ENCODE peak calls at places on chromosomes 12 and 14, in seven cellular contexts. L is prostate gland, N is Peyer's patch, H is sigmoid colon, E is endothelial cell of umbilical vein, I is testis, G is vagina. Z is an unnamed sample.
A peak's percentile ranks its signal among the peaks of the same experiment; 100 is the strongest.

GRCh38 chr14:38039526-38039925 is 168.2 kb upstream of the SSTR1 start:
- DNase-seq in L (no peak), N (no peak), H (no peak), E (no peak), I (no peak), G (no peak), Z (no peak)

GRCh38 chr12:110244372-110244771 is 36.7 kb upstream of the ATP2A2 start:
- DNase-seq in L (no peak), N (no peak), H (no peak), E (no peak), I (no peak), G (no peak), Z (no peak)

GRCh38 chr12:131869871-131870418 is 24.5 kb upstream of the ULK1 start:
- DNase-seq in L (no peak), N (no peak), H (no peak), E (peak; percentile 25), I (no peak), G (no peak), Z (no peak)

GRCh38 chr12:114478891-114479290 is 72.9 kb upstream of the TBX5 start:
- DNase-seq in L (no peak), N (no peak), H (no peak), E (no peak), I (no peak), G (no peak), Z (no peak)

GRCh38 chr12:39235990-39236767 is 206.7 kb downstream of the KIF21A start:
- DNase-seq in L (no peak), N (no peak), H (no peak), E (peak; percentile 10), I (no peak), G (no peak), Z (no peak)

GRCh38 chr12:46126050-46126727 is 135.8 kb upstream of the SCAF11 start:
- DNase-seq in L (no peak), N (no peak), H (no peak), E (no peak), I (no peak), G (no peak), Z (no peak)

GRCh38 chr12:52244615-52244994 is 11.6 kb downstream of the KRT7 start:
- DNase-seq in L (no peak), N (no peak), H (peak; percentile 71), E (no peak), I (no peak), G (no peak), Z (no peak)

GRCh38 chr12:85309180-85309579 is 29.2 kb downstream of the ALX1 start:
- DNase-seq in L (no peak), N (no peak), H (no peak), E (no peak), I (no peak), G (no peak), Z (no peak)

GRCh38 chr12:132506730-132507538 is 17.0 kb downstream of the FBRSL1 start:
- DNase-seq in L (peak; percentile 74), N (peak; percentile 53), H (peak; percentile 88), E (peak; percentile 85), I (peak; percentile 96), G (no peak), Z (peak; percentile 31)

GRCh38 chr12:77833329-77833728 is 2.6 kb downstream of the NAV3 start:
- DNase-seq in L (no peak), N (no peak), H (no peak), E (no peak), I (peak; percentile 23), G (no peak), Z (no peak)

GRCh38 chr14:56579345-56580316 is at the start of gene TMEM260:
- DNase-seq in L (peak; percentile 72), N (peak; percentile 77), H (peak; percentile 88), E (peak; percentile 91), I (peak; percentile 91), G (no peak), Z (peak; percentile 91)
- TF ChIP-seq POLR2A in L (peak; percentile 38), N (peak; percentile 76), H (peak; percentile 29), E (peak; percentile 85), I (no peak), G (no peak), Z (peak; percentile 89)

DNA sequence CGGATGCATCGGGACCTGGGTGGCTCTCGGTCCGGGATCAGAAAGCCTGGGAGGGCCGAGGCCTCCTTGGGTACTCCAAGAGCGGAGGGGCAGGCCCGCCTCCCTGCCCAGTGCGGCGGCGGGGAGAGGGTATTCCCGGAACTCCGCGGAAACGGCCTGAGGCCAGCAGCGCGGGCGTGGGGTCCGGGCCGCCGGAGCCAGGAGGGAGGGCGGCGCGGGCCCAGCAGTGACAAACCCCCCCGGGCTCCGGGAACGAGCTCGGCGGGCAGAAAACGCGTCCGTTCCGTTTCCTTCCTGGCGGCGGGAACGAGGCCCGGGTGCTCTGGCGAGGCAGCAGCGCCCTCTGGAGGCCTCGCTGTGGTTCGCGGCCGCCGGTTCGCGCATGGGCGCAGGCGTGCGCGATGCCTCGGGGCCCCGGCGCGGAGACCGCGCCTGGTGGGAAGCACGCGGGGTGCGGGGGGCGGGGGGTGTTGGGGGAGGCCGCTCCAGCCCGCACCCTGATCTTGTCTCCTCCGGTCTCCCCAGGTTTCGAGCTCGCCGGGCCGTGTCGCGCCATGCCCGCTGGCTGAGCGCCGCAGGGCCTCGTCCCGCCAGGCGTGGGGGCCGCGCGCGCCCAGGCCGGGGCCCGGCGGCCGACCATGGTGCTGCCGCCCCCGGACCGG is 1.9 kb downstream of the TMEM121 start:
- DNase-seq in L (peak; percentile 69), N (peak; percentile 70), H (peak; percentile 87), E (peak; percentile 61), I (peak; percentile 75), G (no peak), Z (peak; percentile 81)
- TF ChIP-seq POLR2A in L (peak; percentile 19), N (no peak), H (no peak), E (peak; percentile 46), I (no peak), G (no peak), Z (no peak)

GRCh38 chr14:52949711-52950409 is 990 bp downstream of the FERMT2 start:
- DNase-seq in L (peak; percentile 47), N (no peak), H (no peak), E (peak; percentile 58), I (peak; percentile 43), G (no peak), Z (no peak)
- TF ChIP-seq POLR2A in L (no peak), N (no peak), H (peak; percentile 15), E (no peak), I (no peak), G (peak; percentile 9), Z (peak; percentile 18)

GRCh38 chr12:101209319-101210302 is at the start of gene SLC5A8:
- DNase-seq in L (peak; percentile 7), N (no peak), H (no peak), E (no peak), I (peak; percentile 25), G (no peak), Z (peak; percentile 9)

GRCh38 chr12:101207086-101207780 is 2.8 kb downstream of the SLC5A8 start:
- DNase-seq in L (no peak), N (no peak), H (no peak), E (no peak), I (no peak), G (no peak), Z (no peak)

GRCh38 chr12:101200824-101201223 is 9.2 kb downstream of the SLC5A8 start:
- DNase-seq in L (no peak), N (no peak), H (no peak), E (no peak), I (no peak), G (no peak), Z (no peak)

GRCh38 chr12:101200145-101200544 is 9.9 kb downstream of the SLC5A8 start:
- DNase-seq in L (no peak), N (no peak), H (no peak), E (no peak), I (no peak), G (no peak), Z (no peak)

DNA sequence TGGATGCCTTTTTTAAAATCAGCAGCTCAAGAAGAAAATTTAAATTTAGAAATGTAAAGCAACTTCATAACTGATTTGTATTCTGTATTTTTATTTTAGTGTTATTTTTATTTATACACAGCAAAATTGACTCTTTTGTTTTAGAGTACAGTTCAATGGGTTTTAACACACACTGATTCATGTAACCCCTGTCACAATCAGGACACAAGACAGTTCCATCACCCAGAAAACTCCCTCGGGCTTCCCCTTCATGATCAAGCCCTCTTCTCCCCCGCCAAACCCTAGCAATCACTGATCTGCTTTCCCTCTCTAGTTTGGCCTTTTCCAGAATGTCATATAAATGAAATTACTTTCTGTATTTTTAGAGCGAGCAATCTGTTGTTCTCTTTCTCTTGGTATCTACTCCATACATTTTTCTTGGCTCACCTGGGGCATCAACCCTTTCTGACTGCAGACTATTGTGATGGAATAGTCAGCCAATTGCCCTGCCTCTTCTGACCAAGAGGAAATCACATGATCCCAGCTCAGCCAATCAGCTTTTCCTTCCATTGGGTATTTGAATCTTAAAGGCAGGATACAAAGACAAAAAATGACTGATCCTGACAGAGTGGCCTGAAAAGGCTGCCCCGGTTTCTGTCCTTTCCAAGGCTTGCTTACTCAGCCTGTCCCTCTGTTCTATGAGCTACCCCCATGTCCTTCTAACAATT is 5.3 kb downstream of the SLC5A8 start:
- DNase-seq in L (no peak), N (no peak), H (no peak), E (no peak), I (peak; percentile 24), G (no peak), Z (no peak)
- TF ChIP-seq POLR2A in L (no peak), N (no peak), H (no peak), E (no peak), I (no peak), G (no peak), Z (no peak)

DNA sequence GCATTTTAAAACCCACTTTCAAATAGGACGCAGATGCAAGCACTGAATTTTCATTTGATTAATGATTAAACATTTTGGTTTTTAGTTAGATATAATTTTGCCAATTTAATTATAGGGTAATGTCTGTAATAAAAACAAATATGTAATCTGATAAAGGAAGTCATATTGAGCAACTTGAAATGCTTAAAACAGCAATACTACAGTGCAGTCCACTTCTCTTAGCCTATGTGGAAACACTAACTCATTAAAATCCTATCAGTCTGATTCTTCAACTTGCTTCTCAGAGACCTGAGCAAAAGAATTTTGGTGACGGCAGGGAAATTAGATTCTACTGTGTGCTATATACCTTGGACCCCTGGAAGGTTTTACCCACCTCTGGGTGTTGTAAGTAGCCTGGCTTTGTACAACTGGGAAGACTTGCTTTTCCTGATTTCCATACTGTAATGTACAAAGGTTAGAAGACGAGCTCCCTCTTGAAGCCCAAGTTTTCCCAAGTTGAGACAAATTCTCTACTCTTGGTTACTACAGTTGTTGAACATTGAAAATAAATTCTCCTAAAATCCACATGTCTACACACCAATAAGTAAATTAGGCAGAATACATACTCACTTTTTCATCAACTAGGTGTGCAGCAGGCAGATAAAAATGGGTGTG is 4.2 kb downstream of the TRHDE start:
- DNase-seq in L (no peak), N (no peak), H (no peak), E (no peak), I (no peak), G (no peak), Z (no peak)
- TF ChIP-seq POLR2A in L (no peak), N (no peak), H (no peak), E (no peak), I (no peak), G (no peak), Z (no peak)